ENCODE peak calls at places on chromosomes 13 and 19, in five cellular contexts. L is A673; F is CD4-positive, alpha-beta T cell; B is vagina; I is CD8-positive, alpha-beta memory T cell. Y is an unnamed sample.

GRCh38 chr19:35513231-35513974 is at the start of gene DMKN:
- DNase-seq in L (no peak), F (no peak), B (no peak), I (no peak), Y (peak)

GRCh38 chr19:32362318-32362691 is 16.9 kb downstream of the ZNF507 start:
- DNase-seq in L (no peak), F (no peak), B (no peak), I (no peak), Y (no peak)

GRCh38 chr13:24280722-24281121 is 28.7 kb upstream of the C1QTNF9 start:
- DNase-seq in L (no peak), F (no peak), B (no peak), I (no peak), Y (no peak)

GRCh38 chr13:43985437-43986051 is 105.8 kb downstream of the LACC1 start:
- DNase-seq in L (no peak), F (no peak), B (no peak), I (no peak), Y (no peak)

GRCh38 chr13:21453352-21454089 is 5.6 kb downstream of the ZDHHC20 start:
- DNase-seq in L (no peak), F (no peak), B (no peak), I (no peak), Y (no peak)

GRCh38 chr19:47445937-47446402 is 25.7 kb downstream of the SLC8A2 start:
- DNase-seq in L (peak), F (peak), B (no peak), I (peak), Y (no peak)

GRCh38 chr19:40274585-40275544 is 10.3 kb downstream of the AKT2 start:
- DNase-seq in L (no peak), F (peak), B (no peak), I (no peak), Y (no peak)

GRCh38 chr13:31204592-31204991 is 4.8 kb downstream of the B3GLCT start:
- DNase-seq in L (peak), F (no peak), B (no peak), I (no peak), Y (peak)

GRCh38 chr19:10112037-10112751 is 701 bp downstream of the P2RY11 start:
- DNase-seq in L (no peak), F (no peak), B (peak), I (peak), Y (no peak)

GRCh38 chr13:21039097-21039800 is 22.1 kb downstream of the LATS2 start:
- DNase-seq in L (peak), F (no peak), B (no peak), I (no peak), Y (no peak)

GRCh38 chr19:55406869-55407624 is 541 bp downstream of the UBE2S start:
- DNase-seq in L (no peak), F (peak), B (no peak), I (peak), Y (no peak)

GRCh38 chr19:34722353-34722752 is 11.7 kb upstream of the ZNF181 start:
- DNase-seq in L (no peak), F (no peak), B (no peak), I (no peak), Y (no peak)

GRCh38 chr13:30774214-30774730 is 38.9 kb downstream of the ALOX5AP start:
- DNase-seq in L (no peak), F (no peak), B (no peak), I (peak), Y (no peak)

GRCh38 chr19:17405250-17406038 is at the start of gene BST2:
- DNase-seq in L (peak), F (peak), B (no peak), I (peak), Y (no peak)

GRCh38 chr13:110498765-110499164 is 62.8 kb downstream of the RAB20 start:
- DNase-seq in L (no peak), F (no peak), B (no peak), I (no peak), Y (no peak)

GRCh38 chr13:49858183-49858856 is 65.8 kb upstream of the KPNA3 start:
- DNase-seq in L (no peak), F (no peak), B (no peak), I (no peak), Y (peak)

GRCh38 chr13:41960195-41960699 is 662 bp downstream of the VWA8 start:
- DNase-seq in L (peak), F (no peak), B (no peak), I (no peak), Y (peak)

GRCh38 chr19:31541396-31541795 is 192.2 kb upstream of the TSHZ3 start:
- DNase-seq in L (no peak), F (no peak), B (no peak), I (no peak), Y (no peak)

GRCh38 chr19:45451181-45451849 is 16.5 kb upstream of the FOSB start:
- DNase-seq in L (no peak), F (peak), B (no peak), I (peak), Y (peak)

GRCh38 chr13:74162135-74162534 is 27.9 kb upstream of the KLF12 start:
- DNase-seq in L (no peak), F (no peak), B (no peak), I (no peak), Y (no peak)

GRCh38 chr19:53102701-53103140 is 501 bp downstream of the ZNF160 start:
- DNase-seq in L (peak), F (peak), B (no peak), I (peak), Y (peak)

GRCh38 chr19:2503521-2504109 is 27.7 kb downstream of the GADD45B start:
- DNase-seq in L (no peak), F (peak), B (no peak), I (peak), Y (peak)

GRCh38 chr19:42480335-42481095 is 37.8 kb upstream of the CXCL17 start:
- DNase-seq in L (peak), F (peak), B (no peak), I (no peak), Y (peak)

GRCh38 chr19:47049307-47049700 is 880 bp upstream of the TMEM160 start:
- DNase-seq in L (peak), F (no peak), B (no peak), I (no peak), Y (peak)

GRCh38 chr13:27401210-27401609 is 23.2 kb upstream of the GTF3A start:
- DNase-seq in L (no peak), F (no peak), B (no peak), I (no peak), Y (no peak)

GRCh38 chr19:3365447-3366103 is 808 bp upstream of the NFIC start:
- DNase-seq in L (peak), F (no peak), B (no peak), I (no peak), Y (peak)

GRCh38 chr19:40921005-40921897 is 39.2 kb upstream of the CYP2A7 start:
- DNase-seq in L (no peak), F (no peak), B (no peak), I (no peak), Y (peak)